ENCODE peak calls at places on chromosome 14, in eight cellular contexts. K is fibroblast of lung, C is PC-9, J is GM23338, M is HepG2, X is K562, G is PC-3, R is neuronal stem cell. T is an unnamed sample.

GRCh38 chr14:33414041-33414440 is 475.4 kb downstream of the NPAS3 start:
- DNase-seq in G (peak), K (peak), M (no peak), C (peak), X (peak), R (no peak), J (no peak), T (no peak)

GRCh38 chr14:32028599-32028998 is 48.5 kb upstream of the ARHGAP5 start:
- DNase-seq in G (peak), R (no peak), J (no peak), K (peak), C (peak), X (no peak), M (no peak), T (no peak)

GRCh38 chr14:23068792-23069412 is 11.6 kb upstream of the CDH24 start:
- DNase-seq in M (peak), G (peak), K (peak), C (peak), X (peak), R (peak), J (peak), T (peak)

GRCh38 chr14:23299558-23299957 is 3.1 kb downstream of the PPP1R3E start:
- DNase-seq in J (no peak), X (peak), C (no peak), K (peak), M (peak), G (peak), R (no peak), T (peak)

GRCh38 chr14:52835122-52835903 is 43.9 kb upstream of the GNPNAT1 start:
- DNase-seq in X (peak), M (no peak), C (peak), K (peak), J (peak), R (no peak), G (peak), T (peak)

GRCh38 chr14:52314521-52315354 is 626 bp downstream of the PTGER2 start:
- DNase-seq in J (peak), C (no peak), M (no peak), K (peak), X (no peak), R (no peak), G (no peak), T (peak)

GRCh38 chr14:63598821-63599220 is 42.9 kb downstream of the WDR89 start:
- DNase-seq in K (no peak), G (no peak), R (no peak), M (no peak), X (no peak), J (no peak), C (no peak), T (no peak)

GRCh38 chr14:93160353-93160801 is 24.3 kb downstream of the MOAP1 start:
- DNase-seq in K (no peak), M (no peak), G (peak), J (peak), R (no peak), C (no peak), X (peak), T (peak)

GRCh38 chr14:82905762-82906161 is 1372.1 kb upstream of the SEL1L start:
- DNase-seq in K (no peak), X (no peak), M (no peak), J (no peak), C (no peak), R (no peak), G (no peak), T (no peak)

GRCh38 chr14:29800961-29801360 is 126.7 kb downstream of the PRKD1 start:
- DNase-seq in X (no peak), C (no peak), G (no peak), K (no peak), M (no peak), R (no peak), J (peak), T (no peak)

GRCh38 chr14:20436363-20436755 is 393 bp upstream of the KLHL33 start:
- DNase-seq in R (no peak), K (peak), C (no peak), M (no peak), X (no peak), G (no peak), J (no peak), T (no peak)

GRCh38 chr14:35261774-35262173 is 30.4 kb upstream of the PSMA6 start:
- DNase-seq in X (no peak), J (no peak), R (no peak), M (no peak), G (no peak), C (no peak), K (no peak), T (peak)

GRCh38 chr14:56810850-56811595 is 744 bp upstream of the OTX2 start:
- DNase-seq in C (no peak), J (peak), M (no peak), K (no peak), X (no peak), R (no peak), G (no peak), T (no peak)

GRCh38 chr14:84874436-84874835 is 655.5 kb upstream of the FLRT2 start:
- DNase-seq in M (no peak), C (no peak), J (no peak), G (no peak), X (no peak), R (no peak), K (no peak), T (no peak)

GRCh38 chr14:34223302-34224150 is 238.5 kb downstream of the SPTSSA start:
- DNase-seq in G (peak), R (no peak), K (no peak), C (no peak), J (peak), X (no peak), M (no peak), T (no peak)

GRCh38 chr14:78835909-78836308 is 665.7 kb downstream of the NRXN3 start:
- DNase-seq in G (no peak), C (no peak), R (no peak), M (no peak), J (no peak), X (no peak), K (no peak), T (no peak)

GRCh38 chr14:74281069-74281468 is 21.7 kb downstream of the ABCD4 start:
- DNase-seq in G (no peak), X (no peak), K (no peak), R (no peak), J (no peak), C (no peak), M (no peak), T (no peak)

GRCh38 chr14:69980457-69981414 is 101.5 kb downstream of the SMOC1 start:
- DNase-seq in M (no peak), G (peak), K (no peak), J (peak), R (peak), C (no peak), X (no peak), T (no peak)

GRCh38 chr14:67569011-67569650 is 30.9 kb downstream of the PIGH start:
- DNase-seq in G (no peak), K (no peak), C (no peak), X (no peak), J (peak), M (no peak), R (no peak), T (no peak)

GRCh38 chr14:71686677-71687076 is 245.6 kb upstream of the RGS6 start:
- DNase-seq in M (no peak), R (no peak), G (no peak), K (peak), C (no peak), X (no peak), J (no peak), T (peak)

GRCh38 chr14:84323963-84324362 is 1206.0 kb upstream of the FLRT2 start:
- DNase-seq in M (no peak), J (no peak), R (no peak), X (no peak), K (peak), G (peak), C (no peak), T (no peak)

GRCh38 chr14:75254381-75254821 is 24.2 kb upstream of the FOS start:
- DNase-seq in M (no peak), G (peak), J (no peak), X (no peak), R (no peak), C (peak), K (no peak), T (peak)

GRCh38 chr14:39015964-39016577 is 87.0 kb downstream of the SEC23A start:
- DNase-seq in K (peak), R (no peak), G (no peak), M (no peak), C (no peak), J (no peak), X (no peak), T (no peak)

GRCh38 chr14:56351861-56352260 is 227.7 kb upstream of the TMEM260 start:
- DNase-seq in C (peak), M (no peak), J (peak), X (no peak), R (no peak), K (peak), G (peak), T (no peak)

GRCh38 chr14:27929823-27930347 is 836.7 kb upstream of the FOXG1 start:
- DNase-seq in K (no peak), G (no peak), J (no peak), C (no peak), M (no peak), X (no peak), R (no peak), T (no peak)

GRCh38 chr14:33848706-33849454 is 102.0 kb downstream of the EGLN3 start:
- DNase-seq in R (peak), X (peak), C (peak), M (peak), G (peak), J (peak), K (peak), T (peak)

GRCh38 chr14:82504894-82505293 is 971.2 kb upstream of the SEL1L start:
- DNase-seq in R (no peak), M (no peak), G (no peak), X (no peak), K (no peak), J (no peak), C (no peak), T (no peak)

GRCh38 chr14:43003845-43004244 is 1397.2 kb downstream of the LRFN5 start:
- DNase-seq in R (no peak), J (peak), X (peak), G (no peak), C (no peak), M (peak), K (peak), T (no peak)

GRCh38 chr14:38040411-38040810 is 167.3 kb upstream of the SSTR1 start:
- DNase-seq in K (no peak), R (no peak), X (no peak), M (no peak), J (no peak), C (no peak), G (no peak), T (no peak)

GRCh38 chr14:73753887-73754880 is 40.0 kb upstream of the PNMA1 start:
- DNase-seq in C (no peak), G (peak), R (no peak), K (no peak), J (no peak), M (no peak), X (no peak), T (no peak)

DNA sequence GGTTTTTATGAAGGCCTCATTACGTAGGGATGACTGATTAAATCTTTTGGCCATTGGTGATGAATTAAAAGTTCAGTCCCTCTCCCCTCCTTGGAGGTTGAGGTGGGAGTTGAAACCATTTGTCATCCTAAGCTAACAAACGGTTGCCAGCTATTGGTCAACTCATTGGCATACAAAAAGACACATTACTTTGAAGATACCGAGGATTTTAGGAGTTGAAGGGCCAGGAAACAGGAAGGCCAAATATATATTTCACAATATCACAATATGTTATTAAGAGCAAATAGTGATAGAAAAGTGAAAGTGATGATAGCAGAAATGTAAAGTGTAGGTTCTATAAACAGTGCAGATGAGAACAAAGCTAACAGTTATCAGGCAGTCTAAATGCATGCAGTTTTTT is 24.4 kb downstream of the RCOR1 start:
- DNase-seq in K (peak), G (peak), J (no peak), M (peak), C (no peak), X (no peak), R (no peak), T (no peak)
- H3K4me3 ChIP-seq in K (no peak), G (no peak), J (no peak), M (no peak), C (no peak), X (no peak), R (no peak), T (no peak)

GRCh38 chr14:76267322-76268012 is 108.5 kb upstream of the ESRRB start:
- DNase-seq in J (peak), K (peak), G (no peak), X (no peak), C (no peak), R (no peak), M (no peak), T (peak)
- H2AFZ ChIP-seq in J (peak), K (peak), G (no peak), X (no peak), C (no peak), R (peak), M (no peak), T (peak)

GRCh38 chr14:104895207-104895785 is 29.4 kb upstream of the PLD4 start:
- DNase-seq in J (no peak), K (no peak), R (no peak), M (no peak), G (no peak), X (no peak), C (no peak), T (peak)

GRCh38 chr14:104894331-104895206 is 29.5 kb downstream of the CEP170B start:
- DNase-seq in X (no peak), C (no peak), K (no peak), J (no peak), M (no peak), R (no peak), G (no peak), T (peak)

GRCh38 chr14:104897286-104898194 is 27.1 kb upstream of the PLD4 start:
- DNase-seq in K (no peak), X (no peak), C (no peak), G (no peak), J (no peak), R (no peak), M (no peak), T (no peak)

GRCh38 chr14:104898195-104898558 is 26.5 kb upstream of the PLD4 start:
- DNase-seq in M (no peak), K (no peak), J (no peak), X (no peak), C (no peak), R (no peak), G (no peak), T (no peak)

GRCh38 chr14:104895786-104896642 is 28.7 kb upstream of the PLD4 start:
- DNase-seq in R (no peak), C (no peak), G (no peak), X (no peak), K (no peak), J (no peak), M (no peak), T (peak)
- H3K4me3 ChIP-seq in R (no peak), C (no peak), G (no peak), X (no peak), K (no peak), J (no peak), M (no peak), T (no peak)

GRCh38 chr14:58987601-58988000 is 200.9 kb upstream of the DAAM1 start:
- DNase-seq in K (no peak), R (no peak), G (no peak), J (no peak), C (no peak), M (no peak), X (no peak), T (no peak)
- H2AFZ ChIP-seq in K (no peak), R (no peak), G (no peak), J (no peak), C (no peak), M (no peak), X (no peak), T (no peak)

GRCh38 chr14:61559641-61560201 is 135.6 kb upstream of the HIF1A start:
- DNase-seq in K (no peak), R (no peak), C (peak), M (peak), J (peak), G (no peak), X (peak), T (peak)
- H3K4me3 ChIP-seq in K (no peak), R (no peak), C (no peak), M (peak), J (no peak), G (no peak), X (peak), T (no peak)

GRCh38 chr14:44898547-44898946 is 63.2 kb downstream of the KLHL28 start:
- DNase-seq in G (peak), K (peak), X (no peak), M (no peak), C (no peak), R (no peak), J (no peak), T (no peak)
- H2AFZ ChIP-seq in G (peak), K (no peak), X (no peak), M (no peak), C (peak), R (no peak), J (peak), T (peak)

GRCh38 chr14:57982161-57982560 is 116.3 kb upstream of the SLC35F4 start:
- DNase-seq in C (no peak), M (no peak), X (no peak), K (no peak), R (no peak), J (no peak), G (no peak), T (no peak)

GRCh38 chr14:57974896-57975295 is 109.0 kb upstream of the SLC35F4 start:
- DNase-seq in C (no peak), G (no peak), X (no peak), M (no peak), R (no peak), K (no peak), J (peak), T (no peak)

GRCh38 chr14:57979376-57980048 is 113.6 kb upstream of the SLC35F4 start:
- DNase-seq in X (no peak), R (no peak), K (no peak), G (no peak), M (no peak), J (no peak), C (no peak), T (no peak)

DNA sequence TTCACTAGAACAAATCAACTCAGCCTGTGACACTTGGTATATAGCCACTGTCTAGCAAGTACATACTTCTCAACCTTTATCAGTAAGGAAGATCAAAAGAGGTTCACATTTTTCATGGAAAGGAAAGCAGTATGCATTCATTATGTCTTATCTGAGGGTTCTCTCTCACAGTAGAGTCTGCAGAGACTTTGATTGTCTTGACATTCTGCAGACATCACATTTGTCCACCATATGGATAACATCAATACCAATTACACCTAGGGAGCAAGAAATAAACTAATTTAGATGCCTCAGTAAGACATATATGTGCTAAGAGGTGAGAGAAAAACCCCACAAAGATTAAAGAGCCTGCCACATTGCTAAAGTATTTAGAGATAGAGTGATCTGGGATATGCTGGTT is 110.8 kb upstream of the SLC35F4 start:
- DNase-seq in M (no peak), C (no peak), X (no peak), G (no peak), K (no peak), J (no peak), R (no peak), T (no peak)
- H3K4me3 ChIP-seq in M (no peak), C (no peak), X (no peak), G (no peak), K (no peak), J (no peak), R (no peak), T (no peak)

DNA sequence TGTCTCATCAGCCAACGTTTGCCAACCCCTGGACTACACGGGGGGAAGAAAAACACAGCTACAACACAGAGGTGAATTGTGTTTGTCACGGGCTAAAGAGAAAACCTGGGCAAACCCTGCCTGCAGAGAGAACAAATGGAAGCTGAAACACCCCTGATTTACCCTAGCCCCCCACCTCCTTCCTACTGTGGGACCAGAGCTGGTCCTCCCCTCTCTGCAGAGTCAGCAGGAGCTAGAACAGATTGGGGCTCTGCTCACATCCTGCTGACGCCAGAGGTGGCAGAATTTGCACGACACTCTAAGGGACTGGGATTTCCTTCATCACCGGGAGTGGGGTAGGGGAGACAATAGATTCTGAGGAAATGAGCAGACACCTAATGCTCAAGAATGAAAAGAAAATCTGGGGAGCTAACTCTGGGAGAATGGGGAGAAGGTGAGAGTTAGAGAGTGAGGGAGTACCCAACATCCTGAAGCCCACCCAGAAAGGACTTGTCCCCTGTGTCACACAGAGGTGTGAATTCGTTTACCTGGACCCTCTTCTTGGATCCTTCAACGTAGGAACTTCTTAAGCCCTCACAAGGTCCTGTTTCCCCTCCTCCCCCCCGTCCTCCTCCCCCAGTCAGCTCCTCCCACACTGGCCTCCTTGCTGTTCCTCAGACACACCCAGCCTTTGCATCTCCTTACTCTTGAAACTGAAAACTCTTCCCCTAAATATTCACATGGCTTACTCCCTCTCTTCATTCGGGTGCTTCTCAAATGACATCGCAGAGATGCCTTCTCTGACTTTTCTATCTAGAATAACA is 26.3 kb upstream of the CDKN3 start:
- DNase-seq in C (no peak), J (no peak), M (no peak), G (no peak), K (no peak), X (no peak), R (no peak), T (no peak)
- H2AFZ ChIP-seq in C (no peak), J (peak), M (no peak), G (no peak), K (no peak), X (no peak), R (no peak), T (no peak)

DNA sequence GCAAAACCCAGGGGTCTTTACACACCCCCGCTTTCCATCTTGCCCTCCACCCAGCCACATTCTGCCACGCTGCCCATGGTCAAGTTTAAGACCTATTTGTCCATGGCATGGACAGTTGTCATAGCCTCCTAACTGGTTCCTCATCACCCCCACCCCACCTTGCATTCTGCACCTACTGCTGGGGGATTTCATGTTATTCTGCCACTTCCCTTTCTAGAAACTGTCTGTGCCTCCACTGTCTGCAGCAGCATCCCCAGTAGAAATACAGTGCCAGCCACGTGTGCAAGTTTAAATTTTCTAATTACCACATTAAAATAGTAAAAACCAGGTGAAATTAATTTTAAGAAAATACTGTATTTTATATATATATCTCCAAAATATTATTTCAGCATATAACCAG is 63.2 kb downstream of the WDR20 start:
- DNase-seq in J (no peak), X (no peak), R (no peak), M (no peak), C (no peak), G (no peak), K (no peak), T (no peak)
- H3K4me3 ChIP-seq in J (no peak), X (no peak), R (no peak), M (no peak), C (no peak), G (no peak), K (no peak), T (no peak)